ENCODE peak calls at places on chromosomes 6 and 20, in nine cellular contexts. N is left cardiac atrium; S is cardiac fibroblast; E is activated CD8-positive, alpha-beta memory T cell treated with anti-CD3 and anti-CD28 coated beads for 24 hours; C is HS-5; Z is CD8-positive, alpha-beta T cell; W is C1 segment of cervical spinal cord; Y is upper lobe of right lung; L is GM12865. Q is an unnamed sample.

GRCh38 chr20:63848003-63848911 is 13.0 kb upstream of the ABHD16B start:
- DNase-seq in N (no peak), S (no peak), E (no peak), C (no peak), Z (no peak), W (no peak), Y (no peak), L (no peak), Q (no peak)

GRCh38 chr6:108114861-108115597 is 40.5 kb upstream of the OSTM1 start:
- DNase-seq in N (peak), S (peak), E (peak), C (no peak), Z (peak), W (no peak), Y (peak), L (no peak), Q (no peak)

GRCh38 chr6:111013144-111013905 is 31.5 kb downstream of the RPF2 start:
- DNase-seq in N (no peak), S (peak), E (no peak), C (no peak), Z (no peak), W (no peak), Y (no peak), L (no peak), Q (no peak)

GRCh38 chr6:161476711-161477110 is 202.8 kb upstream of the AGPAT4 start:
- DNase-seq in N (peak), S (peak), E (no peak), C (no peak), Z (no peak), W (peak), Y (no peak), L (no peak), Q (no peak)

GRCh38 chr20:47191074-47191673 is 165.3 kb downstream of the ZMYND8 start:
- DNase-seq in N (no peak), S (no peak), E (no peak), C (peak), Z (no peak), W (no peak), Y (no peak), L (no peak), Q (no peak)

GRCh38 chr6:37353761-37354525 is at the start of gene RNF8:
- DNase-seq in N (peak), S (peak), E (peak), C (peak), Z (peak), W (peak), Y (peak), L (peak), Q (peak)

GRCh38 chr6:21299216-21299615 is 294.3 kb upstream of the SOX4 start:
- DNase-seq in N (no peak), S (no peak), E (no peak), C (no peak), Z (no peak), W (no peak), Y (no peak), L (no peak), Q (no peak)

GRCh38 chr6:1402868-1403267 is 13.5 kb downstream of the FOXF2 start:
- DNase-seq in N (no peak), S (no peak), E (no peak), C (no peak), Z (no peak), W (no peak), Y (no peak), L (no peak), Q (no peak)

GRCh38 chr20:44946266-44946852 is 13.8 kb downstream of the TOMM34 start:
- DNase-seq in N (no peak), S (no peak), E (no peak), C (no peak), Z (no peak), W (no peak), Y (no peak), L (no peak), Q (no peak)

GRCh38 chr20:24953621-24954133 is 4.6 kb downstream of the CST7 start:
- DNase-seq in N (no peak), S (no peak), E (peak), C (no peak), Z (peak), W (no peak), Y (no peak), L (no peak), Q (no peak)

GRCh38 chr20:59006167-59006863 is 739 bp downstream of the CTSZ start:
- DNase-seq in N (peak), S (no peak), E (peak), C (no peak), Z (no peak), W (no peak), Y (peak), L (peak), Q (no peak)